ENCODE peak calls at places on chromosomes 2 and 18, in five cellular contexts. Z is effector memory CD8-positive, alpha-beta T cell; B is NCI-H146; O is K562; W is AG08395. U is an unnamed sample.

GRCh38 chr18:58292675-58293074 is 248.6 kb downstream of the NEDD4L start:
- DNase-seq in O (no peak), Z (no peak), B (no peak), W (no peak), U (no peak)

GRCh38 chr2:197975956-197976519 is 171.6 kb downstream of the PLCL1 start:
- DNase-seq in O (no peak), W (no peak), Z (no peak), B (no peak), U (no peak)

GRCh38 chr2:123513351-123513750 is 511.7 kb upstream of the CNTNAP5 start:
- DNase-seq in Z (no peak), O (no peak), W (no peak), B (peak), U (no peak)

GRCh38 chr2:40321224-40321623 is 130.7 kb downstream of the SLC8A1 start:
- DNase-seq in O (no peak), Z (no peak), B (no peak), W (no peak), U (no peak)

GRCh38 chr2:237581751-237582746 is 8.5 kb downstream of the RAB17 start:
- DNase-seq in B (no peak), O (no peak), W (peak), Z (peak), U (peak)

GRCh38 chr2:64652231-64653173 is 1.2 kb downstream of the SERTAD2 start:
- DNase-seq in B (peak), Z (no peak), O (no peak), W (peak), U (no peak)

GRCh38 chr2:58109481-58109880 is 62.9 kb downstream of the VRK2 start:
- DNase-seq in O (no peak), Z (no peak), W (no peak), B (no peak), U (no peak)

GRCh38 chr2:2765176-2765800 is 434.2 kb upstream of the MYT1L start:
- DNase-seq in Z (no peak), B (peak), O (no peak), W (no peak), U (no peak)

GRCh38 chr2:237488901-237489860 is 2.1 kb downstream of the MLPH start:
- DNase-seq in O (no peak), Z (no peak), W (peak), B (peak), U (no peak)

GRCh38 chr2:44166096-44166495 is 2.6 kb upstream of the PPM1B start:
- DNase-seq in W (no peak), B (no peak), O (no peak), Z (no peak), U (no peak)

GRCh38 chr2:65762068-65762467 is 329.7 kb upstream of the SPRED2 start:
- DNase-seq in O (no peak), B (no peak), W (no peak), Z (no peak), U (no peak)